ENCODE peak calls at places on chromosomes 16 and 17, in nine cellular contexts. B, S, G, W, R, J, M, I and A are unnamed samples.

GRCh38 chr17:40373324-40373723 is 8.8 kb upstream of the GJD3 start:
- DNase-seq in J (no peak), G (no peak), W (no peak), B (no peak), R (no peak), I (no peak), S (no peak), M (no peak), A (no peak)

GRCh38 chr17:52758481-52758880 is 600.0 kb upstream of the CA10 start:
- DNase-seq in W (no peak), J (no peak), I (no peak), S (no peak), B (no peak), G (no peak), M (no peak), R (no peak), A (no peak)

GRCh38 chr16:58500329-58501241 is 642 bp downstream of the NDRG4 start:
- DNase-seq in J (peak), G (peak), R (no peak), B (peak), S (no peak), I (no peak), W (no peak), M (no peak), A (no peak)

GRCh38 chr16:19598805-19599204 is 43.3 kb downstream of the VPS35L start:
- DNase-seq in W (no peak), J (no peak), M (no peak), I (no peak), R (no peak), G (no peak), B (no peak), S (no peak), A (no peak)

GRCh38 chr17:30379303-30380105 is 777 bp downstream of the CPD start:
- DNase-seq in G (no peak), W (no peak), I (peak), S (no peak), R (no peak), M (no peak), J (no peak), B (peak), A (no peak)

GRCh38 chr17:61401280-61402072 is 1.8 kb downstream of the TBX2 start:
- DNase-seq in W (no peak), J (no peak), M (no peak), R (no peak), B (no peak), G (no peak), S (no peak), I (no peak), A (no peak)

GRCh38 chr17:80152057-80152831 is 5.3 kb upstream of the EIF4A3 start:
- DNase-seq in M (no peak), B (no peak), I (no peak), G (no peak), J (no peak), R (no peak), S (no peak), W (no peak), A (no peak)

GRCh38 chr17:36934144-36934758 is 3.0 kb upstream of the LHX1 start:
- DNase-seq in W (no peak), M (no peak), S (no peak), J (no peak), R (no peak), B (no peak), G (no peak), I (no peak), A (no peak)

GRCh38 chr17:57050303-57050702 is 34.7 kb upstream of the AKAP1 start:
- DNase-seq in M (no peak), J (no peak), R (no peak), G (no peak), B (no peak), S (no peak), I (no peak), W (no peak), A (no peak)

GRCh38 chr17:57372156-57372555 is 115.8 kb downstream of the MSI2 start:
- DNase-seq in M (no peak), S (peak), I (no peak), B (no peak), W (no peak), R (no peak), G (no peak), J (no peak), A (no peak)

GRCh38 chr17:15411556-15412198 is 55.7 kb downstream of the CDRT4 start:
- DNase-seq in R (no peak), M (no peak), J (no peak), B (no peak), W (no peak), S (no peak), G (no peak), I (no peak), A (no peak)